ENCODE peak calls at places on chromosomes 16 and 17, in nine cellular contexts. E is uterus, B is body of pancreas, X is GM10248, R is HFF-Myc, K is colonic mucosa, Y is activated B cell treated with CpG ODN at 0.5 μM for 24 hours, T is RWPE1, H is HCT116. F is an unnamed sample.

GRCh38 chr17:19410875-19411291 is at the start of gene RNF112:
- DNase-seq in H (no peak), B (no peak), T (no peak), E (peak), K (no peak), X (no peak), R (no peak), Y (no peak), F (no peak)

GRCh38 chr17:16923904-16924700 is 47.8 kb downstream of the TNFRSF13B start:
- DNase-seq in R (no peak), Y (no peak), H (no peak), T (no peak), E (no peak), X (peak), B (no peak), K (no peak), F (peak)

GRCh38 chr16:67544329-67544841 is 15.8 kb downstream of the RIPOR1 start:
- DNase-seq in R (no peak), B (no peak), H (no peak), E (no peak), Y (no peak), X (no peak), K (no peak), T (no peak), F (no peak)

GRCh38 chr17:59154335-59154720 is 658 bp downstream of the SKA2 start:
- DNase-seq in K (peak), Y (peak), E (peak), T (peak), X (peak), R (no peak), H (no peak), B (peak), F (no peak)

GRCh38 chr16:30816769-30817168 is 29.8 kb upstream of the ZNF629 start:
- DNase-seq in T (no peak), Y (no peak), B (no peak), H (no peak), X (no peak), R (no peak), E (no peak), K (no peak), F (no peak)

GRCh38 chr17:59627770-59628171 is 8.1 kb downstream of the CLTC start:
- DNase-seq in X (peak), K (no peak), T (no peak), R (no peak), E (no peak), B (no peak), Y (no peak), H (no peak), F (no peak)

GRCh38 chr17:74601944-74602572 is 10.0 kb upstream of the CD300LD start:
- DNase-seq in X (peak), B (no peak), K (peak), R (no peak), H (peak), E (no peak), Y (no peak), T (peak), F (no peak)

GRCh38 chr16:74942977-74943918 is 41.7 kb downstream of the WDR59 start:
- DNase-seq in E (no peak), K (no peak), T (no peak), B (no peak), X (no peak), R (no peak), Y (no peak), H (no peak), F (no peak)

GRCh38 chr16:20285993-20286499 is 41.3 kb downstream of the GP2 start:
- DNase-seq in E (no peak), K (no peak), X (no peak), T (no peak), H (no peak), B (no peak), Y (no peak), R (no peak), F (no peak)

GRCh38 chr17:73933871-73934270 is 269.6 kb upstream of the RPL38 start:
- DNase-seq in B (no peak), K (peak), Y (no peak), R (no peak), H (no peak), T (no peak), X (no peak), E (no peak), F (no peak)

GRCh38 chr17:78237403-78238012 is 6.1 kb downstream of the TMEM235 start:
- DNase-seq in Y (no peak), T (no peak), H (no peak), E (no peak), X (no peak), K (no peak), R (no peak), B (no peak), F (peak)

GRCh38 chr16:89118361-89119061 is 24.9 kb downstream of the ACSF3 start:
- DNase-seq in R (no peak), T (no peak), Y (no peak), K (no peak), X (no peak), B (no peak), H (no peak), E (no peak), F (peak)

GRCh38 chr17:75531724-75532090 is 6.2 kb downstream of the LLGL2 start:
- DNase-seq in K (no peak), X (no peak), T (peak), E (no peak), R (no peak), H (peak), Y (no peak), B (no peak), F (no peak)

GRCh38 chr16:2007081-2007836 is 2.4 kb downstream of the ZNF598 start:
- DNase-seq in R (no peak), T (no peak), B (no peak), H (no peak), E (no peak), X (no peak), Y (no peak), K (no peak), F (no peak)

GRCh38 chr16:2003827-2004641 is 5.6 kb downstream of the ZNF598 start:
- DNase-seq in Y (peak), B (peak), X (peak), H (peak), T (peak), K (peak), E (peak), R (no peak), F (no peak)

GRCh38 chr16:2004795-2005517 is 4.7 kb downstream of the ZNF598 start:
- DNase-seq in R (no peak), Y (no peak), T (no peak), E (no peak), K (no peak), B (no peak), H (no peak), X (no peak), F (no peak)

GRCh38 chr16:2006317-2006716 is 3.3 kb downstream of the ZNF598 start:
- DNase-seq in E (no peak), R (no peak), H (no peak), X (no peak), Y (no peak), B (no peak), T (no peak), K (no peak), F (no peak)

DNA sequence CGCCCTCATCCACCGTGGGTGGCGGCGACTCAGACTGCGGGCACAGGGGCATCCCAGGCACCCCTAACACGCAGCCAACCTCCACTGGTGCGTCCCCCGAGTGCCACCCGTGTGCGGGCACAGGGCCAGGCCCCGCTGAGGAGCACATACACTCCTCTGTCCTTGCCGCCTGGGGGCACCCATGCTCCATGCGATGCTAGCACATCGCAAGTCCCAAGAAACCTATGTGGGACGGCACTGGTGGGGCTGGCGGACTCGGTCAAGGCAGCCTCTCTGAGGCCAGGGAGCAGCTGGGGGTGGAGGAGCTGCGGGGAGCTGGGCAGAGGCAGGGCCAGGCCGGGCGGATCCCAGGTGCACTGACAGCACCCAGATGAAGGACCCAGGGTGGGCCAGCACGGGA is 4.0 kb downstream of the ZNF598 start:
- DNase-seq in B (no peak), H (no peak), E (no peak), X (no peak), R (no peak), Y (no peak), K (no peak), T (no peak), F (no peak)
- TF ChIP-seq CTCF in B (peak), H (no peak), E (no peak), X (no peak), R (no peak), Y (no peak), K (no peak), T (no peak), F (no peak)

GRCh38 chr16:49352923-49353322 is 20.7 kb upstream of the C16orf78 start:
- DNase-seq in E (no peak), X (no peak), H (peak), T (no peak), Y (no peak), B (no peak), K (no peak), R (no peak), F (no peak)
- TF ChIP-seq CTCF in E (no peak), X (no peak), H (no peak), T (no peak), Y (no peak), B (no peak), K (no peak), R (peak), F (peak)

GRCh38 chr17:49254066-49254465 is 23.5 kb upstream of the PHOSPHO1 start:
- DNase-seq in X (no peak), H (no peak), T (no peak), Y (no peak), E (no peak), B (no peak), R (no peak), K (no peak), F (no peak)
- TF ChIP-seq CTCF in X (no peak), H (no peak), T (no peak), Y (no peak), E (no peak), B (no peak), R (no peak), K (no peak), F (no peak)

DNA sequence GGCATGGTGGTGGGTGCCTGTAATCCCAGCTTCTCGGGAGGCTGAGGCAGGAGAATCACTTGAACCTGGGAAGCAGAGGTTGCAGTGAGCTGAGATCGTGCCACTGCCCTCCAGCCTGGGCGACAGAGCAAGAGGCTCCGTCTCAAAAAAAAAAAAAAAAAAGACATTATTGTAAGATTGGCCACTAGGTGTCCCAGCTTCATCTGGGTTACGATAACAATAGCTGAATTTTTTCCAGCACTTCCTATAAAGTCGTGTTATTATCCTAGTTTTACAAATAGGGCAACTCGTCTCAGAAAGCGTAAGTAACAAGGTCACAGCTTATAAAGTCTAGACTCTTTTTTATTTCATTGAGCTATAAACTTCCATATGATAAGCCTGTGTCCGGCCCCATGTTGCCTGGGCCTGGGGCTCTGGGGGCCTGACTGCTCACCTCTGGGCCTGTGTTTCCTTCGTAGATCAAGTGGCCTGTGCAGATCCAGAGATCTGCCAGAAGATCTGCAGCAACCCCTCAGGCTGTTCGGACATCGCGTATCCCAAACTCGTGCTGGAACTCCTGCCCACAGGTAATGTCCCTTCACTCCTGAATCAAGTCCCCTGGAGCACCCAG is 60.5 kb downstream of the SLC5A11 start:
- DNase-seq in E (no peak), H (peak), K (no peak), Y (no peak), B (no peak), X (no peak), T (peak), R (peak), F (no peak)
- TF ChIP-seq CTCF in E (peak), H (peak), K (peak), Y (no peak), B (no peak), X (peak), T (peak), R (no peak), F (peak)

GRCh38 chr17:21282850-21283249 is 1.7 kb upstream of the MAP2K3 start:
- DNase-seq in Y (no peak), X (no peak), E (no peak), K (no peak), T (no peak), H (no peak), R (no peak), B (no peak), F (no peak)

GRCh38 chr17:21284319-21285163 is at the start of gene MAP2K3:
- DNase-seq in R (peak), T (peak), E (peak), H (peak), K (peak), Y (peak), B (peak), X (peak), F (peak)

GRCh38 chr17:21283482-21284318 is 811 bp upstream of the MAP2K3 start:
- DNase-seq in X (no peak), B (no peak), R (no peak), Y (no peak), H (peak), T (no peak), E (peak), K (no peak), F (no peak)

GRCh38 chr17:21280081-21280518 is 4.4 kb upstream of the MAP2K3 start:
- DNase-seq in B (peak), R (no peak), X (peak), H (peak), K (peak), T (peak), E (peak), Y (peak), F (no peak)

GRCh38 chr17:21282231-21282630 is 2.3 kb upstream of the MAP2K3 start:
- DNase-seq in R (no peak), H (peak), T (peak), B (no peak), E (peak), K (no peak), Y (no peak), X (no peak), F (no peak)
- TF ChIP-seq CTCF in R (no peak), H (no peak), T (no peak), B (no peak), E (no peak), K (no peak), Y (no peak), X (no peak), F (no peak)

DNA sequence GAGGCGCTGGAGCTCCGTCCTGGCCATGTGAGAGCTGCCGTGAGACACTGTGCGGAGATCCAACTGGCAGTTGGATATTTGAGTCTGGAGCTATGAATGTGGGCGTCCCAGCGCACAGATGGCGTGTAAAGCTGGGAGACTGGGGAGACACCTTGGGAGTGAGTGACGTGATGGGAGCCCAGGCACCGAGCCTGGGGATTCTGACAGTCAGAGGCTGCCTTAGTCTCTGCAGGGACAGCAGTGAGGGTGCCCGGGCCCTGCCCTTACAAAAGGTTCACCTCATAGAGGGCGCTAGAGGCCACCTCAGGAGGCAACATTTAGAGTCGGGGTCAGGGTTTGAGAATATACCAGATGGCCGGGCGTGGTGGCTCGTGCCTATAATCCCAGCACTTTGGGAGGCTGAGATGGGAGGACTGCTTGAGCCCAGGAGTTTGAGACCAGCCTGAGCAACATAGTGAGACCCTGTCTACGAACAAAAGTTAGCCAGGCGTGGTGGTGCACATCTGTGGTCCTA is 194.1 kb upstream of the GSE1 start:
- DNase-seq in H (no peak), T (no peak), E (no peak), B (peak), R (no peak), K (no peak), Y (peak), X (no peak), F (peak)
- TF ChIP-seq CTCF in H (peak), T (no peak), E (no peak), B (no peak), R (no peak), K (no peak), Y (no peak), X (no peak), F (peak)

GRCh38 chr16:46690281-46691178 is 1.1 kb downstream of the ORC6 start:
- DNase-seq in K (peak), B (no peak), T (no peak), R (no peak), Y (no peak), X (no peak), H (no peak), E (no peak), F (no peak)
- TF ChIP-seq CTCF in K (no peak), B (no peak), T (peak), R (no peak), Y (no peak), X (no peak), H (no peak), E (no peak), F (peak)

GRCh38 chr16:64452446-64452845 is 669.4 kb downstream of the CDH11 start:
- DNase-seq in B (no peak), E (no peak), K (no peak), Y (no peak), X (no peak), T (no peak), R (no peak), H (no peak), F (no peak)

GRCh38 chr16:64459821-64460220 is 662.0 kb downstream of the CDH11 start:
- DNase-seq in B (no peak), X (no peak), K (no peak), H (no peak), E (peak), T (no peak), Y (no peak), R (no peak), F (no peak)

GRCh38 chr16:64459402-64459801 is 662.5 kb downstream of the CDH11 start:
- DNase-seq in Y (no peak), B (no peak), H (no peak), R (no peak), X (no peak), T (no peak), K (no peak), E (no peak), F (no peak)

GRCh38 chr16:64453643-64454042 is 668.2 kb downstream of the CDH11 start:
- DNase-seq in R (no peak), Y (no peak), B (no peak), K (no peak), H (no peak), E (no peak), T (no peak), X (no peak), F (no peak)

DNA sequence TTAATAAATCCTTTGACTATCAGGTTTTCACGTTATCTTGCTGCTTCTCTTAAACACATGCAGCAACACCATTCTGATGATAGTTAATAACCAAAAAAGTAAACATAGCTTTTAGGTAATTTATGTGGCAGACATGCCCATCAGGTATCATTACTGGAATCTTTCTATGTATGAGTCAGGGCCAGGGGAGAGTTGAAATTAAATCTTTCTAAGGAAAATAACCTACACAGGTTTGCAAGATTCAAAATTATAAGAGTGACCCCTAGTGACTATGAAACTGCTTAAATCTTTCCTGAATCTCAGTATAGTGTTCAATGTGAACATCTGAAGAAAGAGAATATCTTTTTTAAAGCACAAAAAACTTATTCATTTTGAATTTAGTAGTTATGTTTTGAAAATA is 666.6 kb downstream of the CDH11 start:
- DNase-seq in B (no peak), Y (no peak), X (no peak), H (no peak), K (no peak), E (no peak), T (no peak), R (no peak), F (no peak)
- TF ChIP-seq CTCF in B (peak), Y (no peak), X (no peak), H (no peak), K (no peak), E (no peak), T (no peak), R (no peak), F (peak)

GRCh38 chr16:57773680-57774295 is 28.5 kb downstream of the KIFC3 start:
- DNase-seq in E (no peak), R (no peak), Y (no peak), X (no peak), T (no peak), B (peak), K (no peak), H (no peak), F (no peak)

GRCh38 chr16:57773019-57773418 is 29.3 kb downstream of the KIFC3 start:
- DNase-seq in R (no peak), H (no peak), B (no peak), X (no peak), E (no peak), K (no peak), T (no peak), Y (no peak), F (no peak)

GRCh38 chr16:57778658-57779057 is 23.6 kb downstream of the KIFC3 start:
- DNase-seq in H (no peak), K (no peak), R (no peak), E (no peak), B (no peak), X (no peak), Y (no peak), T (no peak), F (no peak)

GRCh38 chr16:57774886-57775285 is 27.4 kb downstream of the KIFC3 start:
- DNase-seq in H (no peak), E (no peak), Y (no peak), B (no peak), R (no peak), T (no peak), K (no peak), X (no peak), F (no peak)

DNA sequence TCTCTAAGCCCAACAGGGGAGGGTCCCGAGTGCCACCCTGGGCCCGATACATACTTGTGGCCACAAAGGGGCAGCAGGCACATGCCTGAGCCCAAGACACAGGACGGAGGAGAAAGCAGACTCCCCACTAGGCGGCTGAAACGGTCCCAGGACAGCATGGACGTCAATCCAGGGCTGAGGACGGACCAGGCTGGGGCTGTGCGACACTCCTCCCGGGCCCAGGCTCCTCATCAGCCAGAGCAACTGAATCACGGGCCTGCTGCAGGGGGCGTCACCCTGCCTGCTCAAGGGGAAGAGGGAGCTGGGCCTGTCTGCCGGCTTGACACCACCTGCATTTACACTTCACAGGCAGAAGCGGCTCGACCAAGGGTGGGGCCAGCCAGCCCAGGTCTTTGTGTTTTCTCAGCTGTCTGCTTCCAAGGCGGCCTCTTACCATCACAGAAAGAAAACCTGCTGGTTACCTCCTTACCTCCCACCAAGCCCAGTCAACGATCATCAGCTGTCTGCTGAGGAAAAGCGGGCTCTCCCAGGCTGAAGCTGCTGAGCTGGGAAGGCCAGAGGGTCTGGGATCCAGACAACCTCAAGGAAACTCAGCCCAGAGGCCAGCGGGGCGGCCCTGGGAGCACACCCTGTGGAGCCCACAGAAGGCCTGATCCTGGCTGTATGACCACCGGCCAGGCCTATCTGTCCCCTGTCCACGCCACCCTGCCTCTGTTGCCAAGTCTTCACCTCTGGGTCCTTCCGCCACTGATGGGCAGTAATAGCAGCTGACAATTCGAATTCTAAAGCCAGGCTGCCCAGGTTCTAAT is 26.4 kb downstream of the KIFC3 start:
- DNase-seq in B (no peak), E (no peak), X (no peak), Y (no peak), T (no peak), K (peak), R (no peak), H (no peak), F (no peak)
- TF ChIP-seq CTCF in B (peak), E (no peak), X (peak), Y (no peak), T (no peak), K (peak), R (peak), H (peak), F (peak)